ENCODE peak calls at places on chromosome 12, in nine cellular contexts. B is PC-3, J is astrocyte, G is choroid plexus epithelial cell, P is GM20000, V is A549, M is GM12865, F is Panc1, O is AG09309. Y is an unnamed sample.

GRCh38 chr12:119868992-119869391 is 8.1 kb downstream of the CIT start:
- DNase-seq in V (no peak), M (no peak), P (no peak), G (peak; percentile 11), B (no peak), O (no peak), J (no peak), F (no peak), Y (no peak)

GRCh38 chr12:31322651-31323248 is 3.2 kb downstream of the SINHCAF start:
- DNase-seq in F (no peak), B (no peak), O (no peak), J (peak; percentile 71), P (no peak), M (no peak), G (peak; percentile 56), V (peak; percentile 24), Y (no peak)

GRCh38 chr12:64120568-64120967 is 101.5 kb downstream of the KICS2 start:
- DNase-seq in O (no peak), F (no peak), J (no peak), G (no peak), M (no peak), V (no peak), B (peak; percentile 76), P (no peak), Y (no peak)

GRCh38 chr12:47039756-47040155 is 39.7 kb upstream of the PCED1B start:
- DNase-seq in F (no peak), P (no peak), G (no peak), V (no peak), J (no peak), B (no peak), O (no peak), M (no peak), Y (no peak)

GRCh38 chr12:52170827-52171226 is 21.0 kb downstream of the KRT80 start:
- DNase-seq in M (no peak), P (no peak), B (no peak), G (no peak), F (no peak), O (no peak), V (no peak), J (no peak), Y (no peak)

GRCh38 chr12:75289678-75290200 is 40.4 kb downstream of the CAPS2 start:
- DNase-seq in P (no peak), O (no peak), G (peak; percentile 58), B (peak; percentile 59), J (no peak), M (no peak), F (no peak), V (no peak), Y (no peak)

GRCh38 chr12:92144631-92145480 is 790 bp downstream of the BTG1 start:
- DNase-seq in J (peak; percentile 63), F (no peak), M (peak; percentile 60), P (no peak), G (no peak), B (peak; percentile 84), V (no peak), O (no peak), Y (peak; percentile 62)

GRCh38 chr12:51911788-51912711 is 4.7 kb downstream of the ACVRL1 start:
- DNase-seq in B (no peak), M (no peak), O (no peak), V (no peak), J (no peak), P (no peak), G (no peak), F (no peak), Y (no peak)

GRCh38 chr12:129115558-129115957 is 262.3 kb downstream of the GLT1D1 start:
- DNase-seq in B (no peak), V (no peak), M (no peak), O (no peak), J (no peak), F (no peak), P (no peak), G (no peak), Y (no peak)

DNA sequence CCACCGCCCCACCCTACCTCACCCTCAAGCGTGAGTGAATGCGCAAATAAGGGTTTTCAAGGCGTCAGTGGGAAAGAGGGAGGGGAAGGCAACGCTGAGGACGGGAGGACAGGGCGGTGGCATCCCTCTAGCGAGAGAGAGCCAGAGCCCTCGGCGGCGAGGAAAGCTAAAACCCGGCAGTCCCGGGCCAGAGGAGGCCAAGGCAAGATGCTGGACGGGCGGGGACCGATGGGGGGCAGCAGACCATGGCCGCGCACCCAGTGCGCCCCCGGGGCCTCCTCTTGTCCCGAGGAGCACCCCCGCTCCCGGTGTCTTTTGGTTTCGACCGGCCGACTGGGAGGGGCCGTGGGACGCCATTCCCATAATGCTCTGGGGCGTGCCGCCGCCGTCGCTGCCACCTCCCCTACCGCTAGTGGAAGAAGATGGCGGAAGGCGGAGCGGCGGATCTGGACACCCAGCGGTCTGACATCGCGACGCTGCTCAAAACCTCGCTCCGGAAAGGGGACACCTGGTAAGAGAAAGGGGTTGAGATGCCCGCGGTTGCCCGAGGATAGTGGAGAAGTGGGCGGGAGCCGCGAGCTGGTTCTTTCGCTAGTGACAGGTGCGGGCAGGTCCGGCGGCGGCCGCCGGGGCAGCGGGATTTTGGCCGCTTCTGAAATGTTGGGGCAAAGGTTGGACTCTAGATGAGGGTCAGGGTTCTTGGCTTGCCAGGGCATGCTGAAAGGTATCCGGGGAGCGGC is at the start of gene USP15:
- DNase-seq in M (peak; percentile 99), J (peak; percentile 94), O (peak; percentile 91), F (peak; percentile 59), B (peak; percentile 95), V (peak; percentile 82), P (peak; percentile 83), G (peak; percentile 99), Y (peak; percentile 97)
- TF ChIP-seq CTCF in M (peak; percentile 71), J (peak; percentile 49), O (peak; percentile 88), F (peak; percentile 87), B (peak; percentile 64), V (peak; percentile 70), P (peak; percentile 73), G (peak; percentile 76), Y (peak; percentile 73)

GRCh38 chr12:112294793-112295192 is 87.4 kb downstream of the HECTD4 start:
- DNase-seq in O (no peak), P (no peak), M (no peak), G (peak; percentile 59), F (no peak), J (no peak), B (peak; percentile 40), V (no peak), Y (no peak)
- TF ChIP-seq CTCF in O (peak; percentile 19), P (no peak), M (peak; percentile 7), G (peak; percentile 53), F (no peak), J (no peak), B (peak; percentile 64), V (no peak), Y (no peak)

DNA sequence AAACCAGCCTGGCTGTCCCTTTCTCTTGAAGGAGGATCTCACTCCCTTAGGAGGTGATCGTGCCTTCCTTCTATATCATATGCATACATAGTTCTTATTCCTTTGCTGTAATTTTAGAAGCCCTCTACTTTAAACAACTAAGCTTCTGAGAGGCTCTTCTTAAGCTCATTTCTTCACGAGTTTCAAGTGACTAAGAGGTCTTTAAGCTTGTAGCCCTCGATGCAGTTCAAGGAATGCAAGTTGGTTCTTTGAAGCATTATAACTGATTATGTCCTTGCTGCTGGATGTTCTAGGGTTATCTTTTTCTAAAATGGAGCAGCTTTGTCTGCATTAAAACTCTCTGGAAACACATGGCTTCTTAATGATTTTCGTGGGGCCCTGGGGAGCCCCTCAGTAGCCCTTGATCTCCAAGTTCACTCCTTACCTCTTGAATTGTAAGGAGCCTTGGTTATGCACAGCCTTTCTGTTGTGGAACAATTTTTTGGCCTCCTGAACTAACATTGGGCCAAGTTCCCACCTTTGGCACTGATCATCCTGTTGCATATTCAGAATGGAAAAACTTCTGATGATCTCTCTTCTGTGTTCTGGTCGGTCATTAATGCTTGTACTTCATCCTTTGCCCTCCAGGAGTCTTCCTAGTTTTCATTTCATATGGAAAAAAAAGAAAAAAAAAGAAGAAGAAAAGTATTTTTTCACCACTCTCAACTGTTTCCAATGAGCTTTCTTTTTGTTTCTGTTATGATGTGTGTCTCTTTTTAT is 12.6 kb downstream of the RASSF8 start:
- DNase-seq in G (peak; percentile 31), J (no peak), F (no peak), O (no peak), V (no peak), M (no peak), P (no peak), B (no peak), Y (no peak)
- TF ChIP-seq CTCF in G (peak; percentile 41), J (peak; percentile 6), F (peak; percentile 37), O (peak; percentile 18), V (no peak), M (no peak), P (no peak), B (peak; percentile 44), Y (no peak)

DNA sequence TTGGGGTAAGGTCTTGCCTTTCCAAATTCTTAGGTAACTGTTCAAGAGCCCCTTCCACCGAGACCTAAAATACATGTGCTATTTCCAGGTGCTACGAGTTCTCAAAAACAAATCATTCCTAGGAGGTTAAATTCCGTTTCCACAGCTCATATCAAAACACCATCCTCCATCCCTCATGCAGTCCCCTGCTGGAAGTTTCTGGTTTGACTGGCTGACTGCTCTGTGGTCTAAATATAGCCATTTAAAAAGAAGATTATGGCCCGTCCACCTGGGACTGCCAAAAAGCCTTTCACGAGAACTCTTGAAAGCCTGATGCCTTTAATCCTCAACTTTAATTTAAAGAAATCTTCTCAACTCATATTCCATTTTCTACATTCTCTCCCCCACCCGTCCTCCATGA is 201.5 kb upstream of the MYL2 start:
- DNase-seq in G (peak; percentile 4), F (no peak), P (no peak), M (no peak), O (no peak), B (peak; percentile 31), V (no peak), J (no peak), Y (no peak)
- TF ChIP-seq CTCF in G (peak; percentile 17), F (peak; percentile 13), P (no peak), M (no peak), O (no peak), B (peak; percentile 29), V (no peak), J (no peak), Y (no peak)

GRCh38 chr12:6324936-6325750 is 14.7 kb downstream of the PLEKHG6 start:
- DNase-seq in G (no peak), V (no peak), M (no peak), O (no peak), P (no peak), J (no peak), F (no peak), B (no peak), Y (no peak)
- TF ChIP-seq CTCF in G (no peak), V (no peak), M (no peak), O (no peak), P (no peak), J (no peak), F (no peak), B (peak; percentile 14), Y (no peak)